ENCODE peak calls at places on chromosomes 4 and X, in six cellular contexts. A is Peyer's patch, F is adrenal gland, J is pancreas, K is sigmoid colon, V is kidney. D is an unnamed sample. For H3K4me1, the result is how much of the 10 kb centered on the place peaks cover.

GRCh38 chrX:12611471-12611870 is 179.7 kb upstream of the PRPS2 start:
- DNase-seq in A (no peak), J (no peak), K (no peak), F (no peak), V (no peak), D (no peak)

GRCh38 chrX:18455384-18455783 is 30.0 kb downstream of the CDKL5 start:
- DNase-seq in A (no peak), F (no peak), J (no peak), V (no peak), K (no peak), D (no peak)

GRCh38 chr4:7206856-7207567 is 14.7 kb downstream of the SORCS2 start:
- DNase-seq in K (peak), V (peak), F (peak), J (peak), A (no peak), D (no peak)

GRCh38 chr4:73866236-73866635 is 3.0 kb upstream of the CXCL1 start:
- DNase-seq in J (no peak), K (no peak), A (no peak), F (no peak), V (no peak), D (no peak)

GRCh38 chrX:71282514-71283408 is 674 bp upstream of the NONO start:
- DNase-seq in V (no peak), J (no peak), K (no peak), F (no peak), A (no peak), D (peak)

GRCh38 chr4:105050896-105051295 is 95.8 kb upstream of the TET2 start:
- DNase-seq in A (no peak), F (no peak), J (no peak), V (no peak), K (no peak), D (no peak)

GRCh38 chr4:135238940-135239339 is 1037.4 kb upstream of the PABPC4L start:
- DNase-seq in F (no peak), J (no peak), A (no peak), V (peak), K (no peak), D (no peak)

GRCh38 chr4:3074846-3075651 is 568 bp downstream of the HTT start:
- DNase-seq in J (peak), V (peak), K (peak), A (peak), F (peak), D (peak)

GRCh38 chr4:165476214-165477098 is 97.6 kb downstream of the CPE start:
- DNase-seq in F (peak), K (no peak), V (no peak), A (no peak), J (no peak), D (peak)

GRCh38 chrX:143476751-143477150 is 40.5 kb downstream of the SPANXN3 start:
- DNase-seq in J (no peak), K (no peak), F (no peak), A (no peak), V (no peak), D (no peak)

GRCh38 chrX:1384738-1385250 is 7.1 kb downstream of the SLC25A6 start:
- DNase-seq in A (no peak), K (peak), J (peak), V (peak), F (no peak), D (no peak)

GRCh38 chrX:17405225-17405969 is 30.4 kb downstream of the NHS start:
- DNase-seq in K (no peak), F (no peak), V (no peak), A (no peak), J (no peak), D (peak)

GRCh38 chr4:41873380-41874295 is 61.6 kb upstream of the TMEM33 start:
- DNase-seq in V (no peak), J (no peak), K (no peak), A (no peak), F (no peak), D (no peak)

GRCh38 chr4:6908397-6909112 is 1.1 kb upstream of the TBC1D14 start:
- DNase-seq in K (peak), A (peak), V (no peak), F (peak), J (no peak), D (no peak)

GRCh38 chr4:14719053-14719452 is 283.2 kb upstream of the CPEB2 start:
- DNase-seq in F (no peak), A (no peak), K (no peak), J (peak), V (no peak), D (no peak)

DNA sequence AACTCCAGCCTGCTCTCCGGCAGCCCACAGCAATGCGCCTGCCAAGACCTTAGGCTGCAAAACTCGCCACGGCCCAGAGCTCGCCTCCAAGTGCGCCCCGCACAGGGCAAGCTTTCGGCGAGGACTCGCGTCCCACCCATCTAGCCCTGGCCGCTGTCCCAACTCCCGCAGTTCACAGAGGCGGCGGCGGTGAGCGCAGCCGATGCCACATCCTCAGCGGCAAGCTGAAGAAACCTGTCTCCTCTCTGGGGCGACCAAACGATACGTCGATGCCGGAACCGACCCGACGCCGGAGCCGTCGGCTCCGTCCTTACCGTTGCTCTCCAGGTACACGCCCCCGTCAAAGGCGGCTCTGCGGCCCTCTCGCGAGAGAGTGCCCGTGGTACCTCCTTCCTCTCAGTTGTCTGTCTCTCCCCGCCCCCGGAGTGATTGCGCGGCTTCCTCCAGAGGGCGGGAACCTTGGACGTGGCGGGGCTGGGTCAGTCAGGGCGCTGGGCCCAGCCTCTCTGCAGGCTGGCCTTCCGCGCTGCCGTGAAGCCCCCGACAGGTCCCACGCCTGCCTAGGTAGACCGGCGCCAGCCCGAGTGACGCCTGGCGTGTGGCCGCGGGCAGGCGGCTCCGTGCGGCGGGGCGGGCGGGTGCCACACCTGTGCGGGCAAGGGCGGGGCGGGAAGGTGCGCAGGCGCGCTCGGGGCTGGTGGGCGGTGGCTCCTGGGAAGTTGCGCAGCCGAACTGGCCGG is 380 bp upstream of the RAB33B start:
- DNase-seq in V (peak), J (peak), A (peak), F (peak), K (peak), D (peak)
- TF ChIP-seq CTCF in V (no peak), J (peak), A (no peak), F (peak), K (no peak), D (no peak)

DNA sequence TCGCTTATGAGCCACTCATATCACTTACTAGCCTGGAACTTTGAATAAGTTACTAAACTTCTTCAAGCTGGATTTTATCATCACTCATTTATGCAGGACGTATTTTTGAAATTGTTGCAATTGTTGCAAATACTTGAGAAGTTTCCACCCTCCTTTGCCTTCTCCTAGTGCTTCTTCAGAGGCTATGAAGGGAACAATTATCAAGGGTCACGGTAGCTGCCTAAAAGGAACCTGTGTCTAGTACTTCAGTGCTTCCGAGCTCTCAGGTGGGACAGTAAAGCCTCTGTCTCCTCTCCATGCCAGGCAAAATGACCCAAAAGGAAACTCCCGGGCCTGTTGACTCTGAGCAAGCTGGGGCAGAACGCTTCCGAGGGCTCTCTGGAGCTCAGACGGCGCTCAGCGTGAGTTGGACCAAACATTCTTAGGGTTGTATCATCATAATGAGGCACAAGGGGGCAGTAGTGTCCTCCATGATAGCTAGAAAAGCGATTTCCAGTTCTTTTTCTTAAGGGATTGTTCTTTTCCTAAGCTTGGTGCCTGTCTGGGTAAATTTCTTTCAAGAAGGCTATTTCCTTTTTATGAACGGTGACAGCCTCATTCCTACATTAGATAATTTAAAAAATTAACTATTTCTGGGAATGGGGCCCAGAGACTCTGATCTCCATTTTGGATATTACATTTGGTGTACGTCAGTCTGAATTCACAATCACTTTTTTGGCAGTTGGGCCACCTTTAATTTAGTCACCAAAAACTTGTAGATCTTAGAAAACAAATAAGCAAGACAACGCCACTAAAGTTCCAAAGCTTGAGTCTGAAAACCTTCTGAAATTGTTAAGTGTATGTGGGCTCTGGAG is 73.1 kb downstream of the PACRGL start:
- DNase-seq in J (peak), V (no peak), F (peak), K (peak), A (peak), D (peak)
- H3K4me3 ChIP-seq in J (no peak), V (no peak), F (no peak), K (no peak), A (no peak), D (no peak)

DNA sequence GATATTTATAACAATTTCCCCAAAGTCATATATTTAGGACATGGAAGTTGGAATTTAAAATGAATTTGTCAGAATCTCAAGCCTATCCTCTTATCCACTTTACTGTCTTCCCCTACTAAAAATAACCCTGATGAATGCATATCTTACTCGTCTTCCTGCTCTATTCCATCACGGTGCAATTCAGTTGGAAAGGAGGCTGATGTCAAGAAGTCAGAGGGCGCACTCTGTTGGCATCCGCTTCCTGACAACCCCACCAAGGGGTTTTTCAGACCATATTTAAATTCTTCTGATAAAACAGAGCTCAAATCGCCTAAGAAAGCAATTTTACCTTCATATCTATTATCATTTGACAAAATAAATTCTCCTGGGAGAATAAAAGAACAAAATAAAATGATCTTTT is 233.5 kb downstream of the ARHGAP24 start:
- DNase-seq in A (no peak), F (no peak), K (no peak), J (no peak), V (no peak), D (no peak)
- H3K4me1 ChIP-seq in A (under half), F (under half), K (under half), J (under half), V (under half), D (under half)

GRCh38 chrX:150408007-150408406 is 44.9 kb downstream of the MAMLD1 start:
- DNase-seq in F (no peak), K (no peak), V (no peak), J (no peak), A (no peak), D (no peak)

GRCh38 chrX:150405006-150405405 is 41.9 kb downstream of the MAMLD1 start:
- DNase-seq in F (no peak), J (no peak), V (no peak), A (no peak), K (no peak), D (no peak)

GRCh38 chrX:150408561-150408960 is 45.4 kb downstream of the MAMLD1 start:
- DNase-seq in K (no peak), J (no peak), A (no peak), F (no peak), V (no peak), D (no peak)

GRCh38 chrX:150406559-150406958 is 43.4 kb downstream of the MAMLD1 start:
- DNase-seq in J (no peak), F (no peak), K (no peak), A (no peak), V (no peak), D (no peak)

GRCh38 chrX:150405576-150405975 is 42.5 kb downstream of the MAMLD1 start:
- DNase-seq in K (no peak), F (peak), A (no peak), V (no peak), J (no peak), D (peak)
- TF ChIP-seq CTCF in K (no peak), F (peak), A (no peak), V (no peak), J (no peak), D (peak)